ENCODE peak calls at places on chromosomes 5 and 9, in four cellular contexts. J is left ventricle myocardium inferior, M is pancreas, Y is heart left ventricle. R is an unnamed sample.
A peak's percentile ranks its signal among the peaks of the same experiment; 100 is the strongest.

GRCh38 chr9:86098793-86099694 is at the start of gene GOLM1:
- DNase-seq in J (peak; percentile 46), M (peak; percentile 88), Y (peak; percentile 68), R (peak; percentile 58)

GRCh38 chr5:180633283-180634177 is 15.9 kb downstream of the FLT4 start:
- DNase-seq in J (no peak), M (peak; percentile 28), Y (peak; percentile 46), R (peak; percentile 22)

GRCh38 chr5:120509056-120509455 is 45.0 kb downstream of the PRR16 start:
- DNase-seq in J (no peak), M (no peak), Y (no peak), R (no peak)

GRCh38 chr5:89520771-89521170 is 637.8 kb upstream of the MEF2C start:
- DNase-seq in J (no peak), M (no peak), Y (no peak), R (no peak)

GRCh38 chr5:126354012-126354856 is 69.0 kb upstream of the GRAMD2B start:
- DNase-seq in J (no peak), M (no peak), Y (no peak), R (no peak)

GRCh38 chr9:4538621-4539020 is 48.4 kb downstream of the SLC1A1 start:
- DNase-seq in J (no peak), M (no peak), Y (no peak), R (no peak)

GRCh38 chr5:171755354-171755821 is 30.2 kb upstream of the SMIM23 start:
- DNase-seq in J (no peak), M (no peak), Y (no peak), R (no peak)

GRCh38 chr5:166165600-166165999 is 2125.8 kb upstream of the WWC1 start:
- DNase-seq in J (no peak), M (no peak), Y (no peak), R (no peak)

GRCh38 chr5:171521219-171521633 is 101.8 kb downstream of the FGF18 start:
- DNase-seq in J (no peak), M (no peak), Y (no peak), R (no peak)

GRCh38 chr9:119304566-119304965 is 64.7 kb downstream of the BRINP1 start:
- DNase-seq in J (no peak), M (no peak), Y (no peak), R (no peak)

GRCh38 chr9:35749515-35750255 is 598 bp downstream of the RGP1 start:
- DNase-seq in J (no peak), M (peak; percentile 84), Y (no peak), R (peak; percentile 85)

GRCh38 chr5:59799668-59800374 is 93.7 kb downstream of the PDE4D start:
- DNase-seq in J (no peak), M (no peak), Y (no peak), R (no peak)

GRCh38 chr5:75152861-75153260 is 83.8 kb downstream of the ANKRD31 start:
- DNase-seq in J (no peak), M (no peak), Y (no peak), R (no peak)

GRCh38 chr9:21747171-21747570 is 55.3 kb upstream of the MTAP start:
- DNase-seq in J (no peak), M (no peak), Y (no peak), R (no peak)

GRCh38 chr5:150511641-150512367 is 3.9 kb downstream of the NDST1 start:
- DNase-seq in J (no peak), M (no peak), Y (no peak), R (peak; percentile 95)

GRCh38 chr5:173612948-173613347 is 3.5 kb downstream of the BOD1 start:
- DNase-seq in J (no peak), M (no peak), Y (no peak), R (no peak)

GRCh38 chr5:171744882-171745281 is 40.7 kb upstream of the SMIM23 start:
- DNase-seq in J (no peak), M (no peak), Y (no peak), R (no peak)

GRCh38 chr5:6581090-6581489 is 51.8 kb downstream of the NSUN2 start:
- DNase-seq in J (no peak), M (no peak), Y (no peak), R (no peak)
- TF ChIP-seq CTCF in J (no peak), M (no peak), Y (no peak), R (no peak)

DNA sequence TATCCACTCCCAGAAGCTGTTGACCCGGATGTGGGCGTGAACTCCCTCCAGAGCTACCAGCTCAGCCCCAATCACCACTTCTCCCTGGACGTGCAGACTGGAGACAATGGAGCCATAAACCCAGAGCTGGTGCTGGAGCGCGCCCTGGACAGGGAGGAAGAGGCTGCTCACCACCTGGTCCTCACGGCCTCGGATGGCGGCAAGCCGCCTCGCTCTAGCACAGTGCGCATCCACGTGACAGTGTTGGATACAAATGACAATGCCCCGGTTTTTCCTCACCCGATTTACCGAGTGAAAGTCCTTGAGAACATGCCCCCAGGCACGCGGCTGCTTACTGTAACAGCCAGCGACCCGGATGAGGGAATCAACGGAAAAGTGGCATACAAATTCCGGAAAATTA is 834 bp downstream of the PCDHGA8 start:
- DNase-seq in J (no peak), M (peak; percentile 23), Y (no peak), R (no peak)
- H3K9me3 ChIP-seq in J (peaks cover 94% of the 10 kb centered on the region), M (peaks cover 4% of the 10 kb centered on the region), Y (no peaks in the 10 kb centered on the region), R (peaks cover 77% of the 10 kb centered on the region)

GRCh38 chr5:78549043-78549442 is 99.5 kb downstream of the LHFPL2 start:
- DNase-seq in J (no peak), M (no peak), Y (no peak), R (no peak)
- H3K36me3 ChIP-seq in J (no peaks in the 10 kb centered on the region), M (no peaks in the 10 kb centered on the region), Y (no peaks in the 10 kb centered on the region), R (no peaks in the 10 kb centered on the region)

GRCh38 chr9:98159301-98159700 is 33.1 kb downstream of the CORO2A start:
- DNase-seq in J (no peak), M (no peak), Y (no peak), R (no peak)
- TF ChIP-seq CTCF in J (no peak), M (no peak), Y (no peak), R (no peak)

R was measured in mucosa of descending colon.